ENCODE peak calls at places on chromosomes 12 and 14, in four cellular contexts. L, Z, V and S are unnamed samples.

GRCh38 chr14:41868396-41868795 is 261.7 kb downstream of the LRFN5 start:
- DNase-seq in L (no peak), V (no peak), Z (peak), S (no peak)

GRCh38 chr12:119864591-119864990 is 12.5 kb downstream of the CIT start:
- DNase-seq in L (no peak), Z (no peak), V (no peak), S (no peak)

GRCh38 chr14:95185033-95185432 is 27.7 kb upstream of the DICER1 start:
- DNase-seq in L (no peak), V (no peak), Z (no peak), S (no peak)

GRCh38 chr14:69712637-69713088 is 54.3 kb upstream of the SRSF5 start:
- DNase-seq in V (no peak), Z (no peak), L (no peak), S (no peak)

GRCh38 chr12:33432992-33433391 is 6.6 kb downstream of the SYT10 start:
- DNase-seq in V (no peak), L (no peak), Z (no peak), S (no peak)

GRCh38 chr12:91222746-91223145 is 40.1 kb upstream of the DCN start:
- DNase-seq in V (no peak), L (no peak), Z (peak), S (no peak)

GRCh38 chr12:67630373-67631088 is 18.0 kb upstream of the DYRK2 start:
- DNase-seq in L (peak), V (peak), Z (peak), S (no peak)

GRCh38 chr12:96314723-96315122 is 85.5 kb downstream of the CDK17 start:
- DNase-seq in Z (no peak), L (no peak), V (no peak), S (no peak)

GRCh38 chr14:35858521-35859209 is 32.5 kb downstream of the BRMS1L start:
- DNase-seq in L (no peak), V (no peak), Z (peak), S (no peak)

GRCh38 chr12:98635657-98636323 is 8.8 kb downstream of the IKBIP start:
- DNase-seq in L (no peak), Z (peak), V (peak), S (no peak)

GRCh38 chr12:124379938-124380754 is 85.3 kb downstream of the RFLNA start:
- DNase-seq in V (no peak), L (no peak), Z (peak), S (no peak)

GRCh38 chr12:133264173-133264572 is 28.5 kb upstream of the ANHX start:
- DNase-seq in Z (no peak), V (no peak), L (no peak), S (no peak)

GRCh38 chr12:104049278-104050257 is at the start of gene GLT8D2:
- DNase-seq in Z (peak), L (no peak), V (no peak), S (no peak)

GRCh38 chr12:108477881-108478259 is 37.2 kb upstream of the FICD start:
- DNase-seq in L (no peak), Z (no peak), V (no peak), S (no peak)

GRCh38 chr14:50800032-50800431 is 30.9 kb downstream of the NIN start:
- DNase-seq in V (no peak), Z (peak), L (no peak), S (no peak)

GRCh38 chr12:26318661-26319068 is 123.3 kb downstream of the SSPN start:
- DNase-seq in Z (peak), L (no peak), V (peak), S (no peak)

GRCh38 chr12:118404876-118405521 is 28.6 kb downstream of the SUDS3 start:
- DNase-seq in V (peak), L (peak), Z (peak), S (peak)

GRCh38 chr14:100982356-100982755 is 78.8 kb upstream of the RTL1 start:
- DNase-seq in Z (no peak), L (no peak), V (no peak), S (no peak)

GRCh38 chr12:49698619-49699545 is 8.3 kb downstream of the FMNL3 start:
- DNase-seq in V (peak), Z (peak), L (peak), S (no peak)

GRCh38 chr12:123028475-123028874 is 48.0 kb downstream of the ARL6IP4 start:
- DNase-seq in V (no peak), Z (no peak), L (no peak), S (no peak)

GRCh38 chr12:77953515-77953914 is 122.8 kb downstream of the NAV3 start:
- DNase-seq in L (no peak), Z (no peak), V (no peak), S (no peak)

GRCh38 chr12:108773798-108774788 is 42.8 kb upstream of the CORO1C start:
- DNase-seq in Z (peak), L (no peak), V (no peak), S (no peak)

GRCh38 chr14:92386637-92387036 is 63.7 kb downstream of the SLC24A4 start:
- DNase-seq in L (no peak), V (no peak), Z (no peak), S (no peak)

GRCh38 chr14:39303100-39303499 is 69.4 kb downstream of the MIA2 start:
- DNase-seq in L (no peak), V (no peak), Z (no peak), S (no peak)

GRCh38 chr14:99781091-99781490 is 12.1 kb upstream of the EML1 start:
- DNase-seq in L (no peak), Z (no peak), V (no peak), S (no peak)

GRCh38 chr12:20731274-20731673 is 36.1 kb downstream of the SLCO1C1 start:
- DNase-seq in Z (peak), V (no peak), L (no peak), S (no peak)

GRCh38 chr14:102646615-102647014 is 54.2 kb downstream of the RCOR1 start:
- DNase-seq in V (no peak), Z (no peak), L (no peak), S (no peak)

GRCh38 chr12:49776413-49776812 is 35.1 kb downstream of the TMBIM6 start:
- DNase-seq in L (peak), V (peak), Z (peak), S (no peak)

GRCh38 chr12:76284816-76285750 is 63.1 kb downstream of the BBS10 start:
- DNase-seq in V (no peak), L (no peak), Z (no peak), S (no peak)